ENCODE peak calls at places on chromosomes 7 and 10, in six cellular contexts. T is cardiac muscle cell, H is psoas muscle, N is GM12865, S is cardiac fibroblast, F is upper lobe of right lung. P is an unnamed sample.

GRCh38 chr10:8146650-8147049 is 92.2 kb downstream of the GATA3 start:
- DNase-seq in T (no peak), H (no peak), N (no peak), S (peak; percentile 33), F (no peak), P (no peak)

GRCh38 chr10:80553436-80553835 is 15.7 kb downstream of the SH2D4B start:
- DNase-seq in T (no peak), H (no peak), N (no peak), S (no peak), F (no peak), P (no peak)

GRCh38 chr10:109891105-109891504 is 32.2 kb downstream of the XPNPEP1 start:
- DNase-seq in T (no peak), H (no peak), N (no peak), S (no peak), F (no peak), P (peak; percentile 74)

GRCh38 chr10:132001238-132001977 is 19.7 kb upstream of the BNIP3 start:
- DNase-seq in T (no peak), H (no peak), N (peak; percentile 14), S (peak; percentile 69), F (peak; percentile 79), P (peak; percentile 72)

GRCh38 chr7:6028563-6028962 is 2.6 kb upstream of the ANKRD61 start:
- DNase-seq in T (no peak), H (no peak), N (no peak), S (no peak), F (no peak), P (no peak)

GRCh38 chr7:8365499-8366110 is 67.8 kb upstream of the NXPH1 start:
- DNase-seq in T (peak; percentile 43), H (no peak), N (peak; percentile 61), S (peak; percentile 1), F (no peak), P (no peak)

GRCh38 chr10:84539244-84539643 is 210.9 kb downstream of the CCSER2 start:
- DNase-seq in T (no peak), H (no peak), N (no peak), S (peak; percentile 48), F (no peak), P (peak; percentile 34)

GRCh38 chr10:107144490-107144889 is 20.0 kb downstream of the SORCS1 start:
- DNase-seq in T (peak; percentile 74), H (no peak), N (peak; percentile 32), S (no peak), F (no peak), P (no peak)

GRCh38 chr7:22008683-22009082 is 63.0 kb upstream of the CDCA7L start:
- DNase-seq in T (no peak), H (no peak), N (no peak), S (no peak), F (no peak), P (no peak)

GRCh38 chr10:49279015-49279880 is 19.7 kb upstream of the C10orf71 start:
- DNase-seq in T (peak; percentile 61), H (no peak), N (no peak), S (no peak), F (no peak), P (no peak)

GRCh38 chr10:132844069-132844809 is 58.3 kb upstream of the NKX6-2 start:
- DNase-seq in T (no peak), H (no peak), N (no peak), S (no peak), F (peak; percentile 58), P (no peak)

GRCh38 chr7:46970486-46970885 is 611.4 kb downstream of the TNS3 start:
- DNase-seq in T (no peak), H (no peak), N (no peak), S (no peak), F (no peak), P (no peak)

GRCh38 chr10:71255817-71256660 is 43.7 kb downstream of the UNC5B start:
- DNase-seq in T (no peak), H (peak; percentile 63), N (no peak), S (peak; percentile 89), F (no peak), P (peak; percentile 92)

GRCh38 chr10:26468691-26469090 is 30.6 kb downstream of the APBB1IP start:
- DNase-seq in T (no peak), H (no peak), N (peak; percentile 63), S (no peak), F (no peak), P (no peak)

GRCh38 chr7:151680810-151681209 is 161.1 kb upstream of the RHEB start:
- DNase-seq in T (no peak), H (peak; percentile 64), N (no peak), S (peak; percentile 85), F (no peak), P (peak; percentile 89)

GRCh38 chr10:110610308-110610774 is 33.8 kb upstream of the RBM20 start:
- DNase-seq in T (peak; percentile 72), H (no peak), N (peak; percentile 71), S (peak; percentile 62), F (no peak), P (peak; percentile 49)

GRCh38 chr7:92489634-92490033 is 11.9 kb upstream of the ERVW-1 start:
- DNase-seq in T (no peak), H (no peak), N (no peak), S (peak; percentile 7), F (no peak), P (peak; percentile 16)

GRCh38 chr7:78080811-78081210 is 282.2 kb downstream of the PHTF2 start:
- DNase-seq in T (no peak), H (no peak), N (no peak), S (no peak), F (no peak), P (no peak)

GRCh38 chr7:106248616-106249015 is 36.2 kb downstream of the NAMPT start:
- DNase-seq in T (no peak), H (no peak), N (no peak), S (no peak), F (no peak), P (no peak)

GRCh38 chr7:112370436-112370835 is 79.8 kb upstream of the IFRD1 start:
- DNase-seq in T (no peak), H (no peak), N (no peak), S (no peak), F (no peak), P (no peak)

GRCh38 chr7:81776159-81776558 is 6.3 kb upstream of the HGF start:
- DNase-seq in T (no peak), H (no peak), N (no peak), S (peak; percentile 52), F (no peak), P (peak; percentile 40)

GRCh38 chr10:42983595-42983990 is 93.3 kb upstream of the RET start:
- DNase-seq in T (no peak), H (no peak), N (no peak), S (no peak), F (no peak), P (no peak)

GRCh38 chr7:92496876-92497275 is 19.1 kb upstream of the ERVW-1 start:
- DNase-seq in T (no peak), H (no peak), N (no peak), S (peak; percentile 36), F (no peak), P (peak; percentile 26)

GRCh38 chr7:116496653-116497052 is 2.9 kb upstream of the CAV2 start:
- DNase-seq in T (no peak), H (no peak), N (no peak), S (no peak), F (no peak), P (no peak)

GRCh38 chr7:116500071-116500853 is 724 bp downstream of the CAV2 start:
- DNase-seq in T (peak; percentile 26), H (peak; percentile 15), N (peak; percentile 56), S (peak; percentile 65), F (peak; percentile 66), P (peak; percentile 45)

GRCh38 chr7:116501425-116502167 is 2.1 kb downstream of the CAV2 start:
- DNase-seq in T (peak; percentile 43), H (no peak), N (no peak), S (peak; percentile 31), F (no peak), P (peak; percentile 36)

GRCh38 chr7:116497708-116498107 is 1.8 kb upstream of the CAV2 start:
- DNase-seq in T (no peak), H (no peak), N (no peak), S (no peak), F (no peak), P (no peak)

GRCh38 chr7:116499168-116500070 is at the start of gene CAV2:
- DNase-seq in T (peak; percentile 68), H (peak; percentile 71), N (peak; percentile 25), S (peak; percentile 52), F (peak; percentile 91), P (peak; percentile 31)
- H3K4me3 ChIP-seq in T (peak within 1 kb of the TSS; percentile 43), H (peak within 1 kb of the TSS; percentile 78), N (peak within 1 kb of the TSS; percentile 67), S (peak within 1 kb of the TSS; percentile 79), F (peak within 1 kb of the TSS; percentile 77), P (peak within 1 kb of the TSS; percentile 91)

GRCh38 chr7:131506597-131506996 is 49.8 kb downstream of the PODXL start:
- DNase-seq in T (no peak), H (no peak), N (no peak), S (no peak), F (no peak), P (no peak)
- TF ChIP-seq CTCF in T (no peak), H (no peak), N (no peak), S (no peak), F (no peak), P (no peak)

GRCh38 chr7:27901028-27901760 is 161.2 kb downstream of the TAX1BP1 start:
- DNase-seq in T (peak; percentile 6), H (no peak), N (peak; percentile 69), S (peak; percentile 76), F (no peak), P (peak; percentile 71)

GRCh38 chr7:27899601-27900000 is 159.6 kb downstream of the TAX1BP1 start:
- DNase-seq in T (no peak), H (no peak), N (no peak), S (no peak), F (no peak), P (peak; percentile 11)

GRCh38 chr7:27898735-27899134 is 158.8 kb downstream of the TAX1BP1 start:
- DNase-seq in T (no peak), H (no peak), N (no peak), S (no peak), F (no peak), P (no peak)

GRCh38 chr7:27897441-27897847 is 157.5 kb downstream of the TAX1BP1 start:
- DNase-seq in T (peak; percentile 27), H (no peak), N (no peak), S (no peak), F (no peak), P (no peak)

GRCh38 chr7:27900006-27900405 is 160.0 kb downstream of the TAX1BP1 start:
- DNase-seq in T (no peak), H (no peak), N (no peak), S (no peak), F (no peak), P (peak; percentile 42)
- H3K4me3 ChIP-seq in T (no peak overlapping the region), H (no peak overlapping the region), N (no peak overlapping the region), S (no peak overlapping the region), F (no peak overlapping the region), P (no peak overlapping the region)

GRCh38 chr10:29238531-29239080 is 50.3 kb upstream of the LYZL1 start:
- DNase-seq in T (no peak), H (no peak), N (no peak), S (no peak), F (no peak), P (no peak)

GRCh38 chr10:29240991-29241660 is 47.7 kb upstream of the LYZL1 start:
- DNase-seq in T (no peak), H (no peak), N (no peak), S (no peak), F (no peak), P (no peak)

GRCh38 chr10:29237786-29238185 is 51.1 kb upstream of the LYZL1 start:
- DNase-seq in T (peak; percentile 67), H (no peak), N (no peak), S (no peak), F (no peak), P (no peak)

GRCh38 chr10:29241925-29242324 is 46.9 kb upstream of the LYZL1 start:
- DNase-seq in T (no peak), H (no peak), N (no peak), S (no peak), F (no peak), P (no peak)

GRCh38 chr10:29239569-29240472 is 49.0 kb upstream of the LYZL1 start:
- DNase-seq in T (peak; percentile 51), H (no peak), N (peak; percentile 48), S (peak; percentile 39), F (no peak), P (peak; percentile 40)
- TF ChIP-seq CTCF in T (peak; percentile 65), H (peak; percentile 33), N (peak; percentile 72), S (peak; percentile 66), F (peak; percentile 32), P (peak; percentile 72)